ENCODE peak calls at places on chromosome 5, in four cellular contexts. One of them, this sample, is unnamed.

GRCh38 chr5:179866241-179867078 is 7.8 kb upstream of the MRNIP start:
- DNase-seq in WERI-Rb-1: no peak
- DNase-seq in GM23248: no peak
- DNase-seq in CD8-positive, alpha-beta memory T cell: no peak
- DNase-seq in this sample: no peak

GRCh38 chr5:180135128-180135955 is 63.8 kb upstream of the RNF130 start:
- DNase-seq in WERI-Rb-1: no peak
- DNase-seq in GM23248: peak
- DNase-seq in CD8-positive, alpha-beta memory T cell: no peak
- DNase-seq in this sample: peak

GRCh38 chr5:9596833-9597232 is 33.3 kb downstream of the TAS2R1 start:
- DNase-seq in WERI-Rb-1: no peak
- DNase-seq in GM23248: peak
- DNase-seq in CD8-positive, alpha-beta memory T cell: no peak
- DNase-seq in this sample: peak

GRCh38 chr5:131610198-131611063 is 24.6 kb downstream of the RAPGEF6 start:
- DNase-seq in WERI-Rb-1: no peak
- DNase-seq in GM23248: peak
- DNase-seq in CD8-positive, alpha-beta memory T cell: no peak
- DNase-seq in this sample: no peak

GRCh38 chr5:105917189-105917588 is 1753.5 kb downstream of the EFNA5 start:
- DNase-seq in WERI-Rb-1: no peak
- DNase-seq in GM23248: no peak
- DNase-seq in CD8-positive, alpha-beta memory T cell: no peak
- DNase-seq in this sample: no peak

GRCh38 chr5:75057551-75057950 is 5.2 kb upstream of the GCNT4 start:
- DNase-seq in WERI-Rb-1: no peak
- DNase-seq in GM23248: peak
- DNase-seq in CD8-positive, alpha-beta memory T cell: peak
- DNase-seq in this sample: no peak

GRCh38 chr5:28404363-28405071 is 1366.1 kb upstream of the CDH9 start:
- DNase-seq in WERI-Rb-1: no peak
- DNase-seq in GM23248: no peak
- DNase-seq in CD8-positive, alpha-beta memory T cell: no peak
- DNase-seq in this sample: no peak

GRCh38 chr5:122498163-122498562 is 186.1 kb downstream of the SNCAIP start:
- DNase-seq in WERI-Rb-1: peak
- DNase-seq in GM23248: peak
- DNase-seq in CD8-positive, alpha-beta memory T cell: no peak
- DNase-seq in this sample: peak

GRCh38 chr5:88690619-88691560 is 192.1 kb downstream of the MEF2C start:
- DNase-seq in WERI-Rb-1: peak
- DNase-seq in GM23248: peak
- DNase-seq in CD8-positive, alpha-beta memory T cell: peak
- DNase-seq in this sample: peak

GRCh38 chr5:53130206-53130605 is 20.6 kb upstream of the MOCS2 start:
- DNase-seq in WERI-Rb-1: no peak
- DNase-seq in GM23248: peak
- DNase-seq in CD8-positive, alpha-beta memory T cell: no peak
- DNase-seq in this sample: no peak

GRCh38 chr5:115384587-115385375 is 88.3 kb upstream of the CCDC112 start:
- DNase-seq in WERI-Rb-1: no peak
- DNase-seq in GM23248: no peak
- DNase-seq in CD8-positive, alpha-beta memory T cell: no peak
- DNase-seq in this sample: peak

GRCh38 chr5:124905756-124906155 is 159.3 kb upstream of the ZNF608 start:
- DNase-seq in WERI-Rb-1: no peak
- DNase-seq in GM23248: no peak
- DNase-seq in CD8-positive, alpha-beta memory T cell: no peak
- DNase-seq in this sample: no peak

GRCh38 chr5:25330721-25331120 is 685.9 kb upstream of the CDH10 start:
- DNase-seq in WERI-Rb-1: no peak
- DNase-seq in GM23248: no peak
- DNase-seq in CD8-positive, alpha-beta memory T cell: no peak
- DNase-seq in this sample: no peak

GRCh38 chr5:173187054-173187743 is 42.9 kb downstream of the BNIP1 start:
- DNase-seq in WERI-Rb-1: no peak
- DNase-seq in GM23248: no peak
- DNase-seq in CD8-positive, alpha-beta memory T cell: no peak
- DNase-seq in this sample: peak

GRCh38 chr5:125372694-125373621 is 626.5 kb upstream of the ZNF608 start:
- DNase-seq in WERI-Rb-1: peak
- DNase-seq in GM23248: peak
- DNase-seq in CD8-positive, alpha-beta memory T cell: no peak
- DNase-seq in this sample: peak

GRCh38 chr5:168721354-168721753 is 142.2 kb upstream of the PANK3 start:
- DNase-seq in WERI-Rb-1: no peak
- DNase-seq in GM23248: no peak
- DNase-seq in CD8-positive, alpha-beta memory T cell: no peak
- DNase-seq in this sample: no peak

GRCh38 chr5:82991678-82992323 is 85.4 kb downstream of the TMEM167A start:
- DNase-seq in WERI-Rb-1: no peak
- DNase-seq in GM23248: no peak
- DNase-seq in CD8-positive, alpha-beta memory T cell: no peak
- DNase-seq in this sample: no peak

GRCh38 chr5:148768801-148769415 is 57.5 kb upstream of the ADRB2 start:
- DNase-seq in WERI-Rb-1: no peak
- DNase-seq in GM23248: no peak
- DNase-seq in CD8-positive, alpha-beta memory T cell: no peak
- DNase-seq in this sample: no peak

DNA sequence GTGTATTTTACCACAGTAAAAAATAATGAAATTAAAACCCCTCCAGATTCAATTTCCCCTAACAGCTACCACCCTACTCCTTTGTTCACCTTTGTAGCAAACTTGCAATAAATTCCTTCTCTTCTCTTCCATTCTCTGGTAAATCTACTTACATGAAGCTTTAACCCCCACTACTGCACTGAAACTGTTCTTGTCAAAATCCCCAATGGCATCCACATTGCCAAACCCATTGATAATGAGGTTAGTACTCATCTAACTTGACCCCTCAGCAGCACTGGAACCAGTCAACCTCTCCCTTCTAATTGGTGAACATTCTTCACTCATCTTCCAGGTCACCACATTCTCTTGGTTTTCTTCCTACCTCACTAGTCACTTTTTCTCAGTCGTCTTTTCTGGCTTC is 29.6 kb downstream of the NRG2 start:
- DNase-seq in WERI-Rb-1: no peak
- DNase-seq in GM23248: no peak
- DNase-seq in CD8-positive, alpha-beta memory T cell: no peak
- DNase-seq in this sample: no peak
- H3K27ac ChIP-seq in WERI-Rb-1: no peak
- H3K27ac ChIP-seq in GM23248: no peak
- H3K27ac ChIP-seq in CD8-positive, alpha-beta memory T cell: no peak
- H3K27ac ChIP-seq in this sample: no peak

GRCh38 chr5:68894673-68895072 is 199.1 kb upstream of the SLC30A5 start:
- DNase-seq in WERI-Rb-1: no peak
- DNase-seq in GM23248: no peak
- DNase-seq in CD8-positive, alpha-beta memory T cell: no peak
- DNase-seq in this sample: no peak

DNA sequence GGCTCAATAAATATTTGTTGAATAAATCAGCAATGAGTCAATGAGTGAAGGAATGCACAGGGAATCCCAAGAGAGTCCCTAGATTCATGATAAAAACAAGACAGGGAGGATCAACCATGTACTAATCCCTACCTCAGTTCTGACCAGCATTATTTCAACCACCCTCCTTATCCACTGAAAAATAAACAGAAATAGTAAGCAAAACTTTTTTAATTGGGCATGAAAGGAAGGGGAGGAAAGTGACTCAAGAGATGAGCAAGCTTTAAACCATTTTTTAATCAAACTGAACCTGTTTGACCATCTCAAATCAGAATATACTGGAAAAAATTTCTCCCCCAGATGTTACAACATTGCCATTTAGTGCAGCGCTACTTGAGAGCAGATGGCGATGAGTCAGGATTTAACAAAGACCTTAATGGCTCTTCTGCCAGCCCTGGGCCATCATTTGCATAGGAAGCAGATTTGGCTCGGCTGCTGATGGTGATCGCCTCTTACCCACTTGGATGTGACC is 194.8 kb upstream of the SLC30A5 start:
- DNase-seq in WERI-Rb-1: peak
- DNase-seq in GM23248: peak
- DNase-seq in CD8-positive, alpha-beta memory T cell: no peak
- DNase-seq in this sample: peak
- H3K27ac ChIP-seq in WERI-Rb-1: peak
- H3K27ac ChIP-seq in GM23248: no peak
- H3K27ac ChIP-seq in CD8-positive, alpha-beta memory T cell: no peak
- H3K27ac ChIP-seq in this sample: no peak

GRCh38 chr5:43648499-43649124 is 45.6 kb downstream of the NNT start:
- DNase-seq in WERI-Rb-1: no peak
- DNase-seq in GM23248: peak
- DNase-seq in CD8-positive, alpha-beta memory T cell: no peak
- DNase-seq in this sample: no peak
- H3K27ac ChIP-seq in WERI-Rb-1: no peak
- H3K27ac ChIP-seq in GM23248: peak
- H3K27ac ChIP-seq in CD8-positive, alpha-beta memory T cell: no peak
- H3K27ac ChIP-seq in this sample: no peak

DNA sequence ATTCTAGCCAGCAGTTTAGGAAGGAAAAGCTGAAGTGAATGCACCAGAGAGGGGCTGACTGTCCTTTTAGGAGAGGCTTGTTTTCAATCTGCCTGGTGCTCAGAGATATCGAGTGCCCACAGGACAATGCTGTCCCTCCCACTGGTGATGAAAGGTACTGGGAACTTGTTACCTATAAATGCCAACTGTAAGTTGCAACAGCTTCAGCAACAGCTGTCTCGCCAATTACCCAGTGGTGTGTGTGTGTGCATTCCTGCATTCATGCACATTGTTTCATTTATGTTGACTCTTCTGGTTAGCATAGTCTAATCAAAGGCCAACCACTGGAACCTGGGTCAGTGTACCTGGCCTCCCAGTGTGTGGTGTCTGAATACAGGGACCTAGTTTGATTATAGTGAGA is 161.1 kb downstream of the CSNK1G3 start:
- DNase-seq in WERI-Rb-1: no peak
- DNase-seq in GM23248: peak
- DNase-seq in CD8-positive, alpha-beta memory T cell: no peak
- DNase-seq in this sample: peak
- H3K27ac ChIP-seq in WERI-Rb-1: no peak
- H3K27ac ChIP-seq in GM23248: no peak
- H3K27ac ChIP-seq in CD8-positive, alpha-beta memory T cell: no peak
- H3K27ac ChIP-seq in this sample: no peak

DNA sequence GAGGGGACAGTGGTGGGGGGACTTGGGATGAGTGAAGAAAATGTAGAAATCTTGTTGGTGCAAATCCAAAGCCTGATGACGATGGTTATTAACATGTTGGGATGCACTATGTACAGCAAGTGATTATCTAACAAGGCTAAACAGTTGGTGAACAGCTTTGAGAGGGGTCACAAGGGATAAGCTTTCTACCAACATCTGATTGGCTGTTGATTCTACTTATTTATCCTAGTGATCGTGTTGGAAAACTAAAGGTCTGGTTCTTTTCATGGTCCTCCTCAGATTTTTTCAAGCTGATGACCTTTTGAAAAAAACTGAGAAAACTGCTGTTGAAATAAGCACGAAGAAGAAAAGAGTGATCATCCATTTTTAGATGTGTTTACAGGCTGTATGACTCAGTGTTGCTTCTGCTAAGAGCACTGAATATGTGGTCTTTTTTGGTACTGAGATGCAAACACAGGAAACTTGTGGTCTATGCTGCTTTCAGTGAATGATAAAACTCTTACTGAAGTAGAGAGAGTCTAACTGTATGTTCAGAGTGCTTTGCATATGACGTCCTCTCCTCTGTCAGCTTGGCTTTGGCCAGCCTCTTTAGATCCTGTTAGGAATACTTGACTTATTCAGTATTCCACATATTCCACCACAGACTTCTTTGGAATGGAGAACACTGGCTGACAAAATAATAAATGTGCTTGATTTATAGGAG is 174.8 kb downstream of the SLF1 start:
- DNase-seq in WERI-Rb-1: no peak
- DNase-seq in GM23248: peak
- DNase-seq in CD8-positive, alpha-beta memory T cell: peak
- DNase-seq in this sample: no peak
- H3K27ac ChIP-seq in WERI-Rb-1: no peak
- H3K27ac ChIP-seq in GM23248: peak
- H3K27ac ChIP-seq in CD8-positive, alpha-beta memory T cell: peak
- H3K27ac ChIP-seq in this sample: no peak

GRCh38 chr5:159459951-159460538 is 129.8 kb upstream of the IL12B start:
- DNase-seq in WERI-Rb-1: no peak
- DNase-seq in GM23248: peak
- DNase-seq in CD8-positive, alpha-beta memory T cell: no peak
- DNase-seq in this sample: no peak

GRCh38 chr5:159458217-159458711 is 128.0 kb upstream of the IL12B start:
- DNase-seq in WERI-Rb-1: no peak
- DNase-seq in GM23248: no peak
- DNase-seq in CD8-positive, alpha-beta memory T cell: no peak
- DNase-seq in this sample: peak

GRCh38 chr5:159459132-159459627 is 128.9 kb upstream of the IL12B start:
- DNase-seq in WERI-Rb-1: no peak
- DNase-seq in GM23248: no peak
- DNase-seq in CD8-positive, alpha-beta memory T cell: no peak
- DNase-seq in this sample: peak

GRCh38 chr5:159456261-159456660 is 126.0 kb upstream of the IL12B start:
- DNase-seq in WERI-Rb-1: no peak
- DNase-seq in GM23248: no peak
- DNase-seq in CD8-positive, alpha-beta memory T cell: no peak
- DNase-seq in this sample: peak

DNA sequence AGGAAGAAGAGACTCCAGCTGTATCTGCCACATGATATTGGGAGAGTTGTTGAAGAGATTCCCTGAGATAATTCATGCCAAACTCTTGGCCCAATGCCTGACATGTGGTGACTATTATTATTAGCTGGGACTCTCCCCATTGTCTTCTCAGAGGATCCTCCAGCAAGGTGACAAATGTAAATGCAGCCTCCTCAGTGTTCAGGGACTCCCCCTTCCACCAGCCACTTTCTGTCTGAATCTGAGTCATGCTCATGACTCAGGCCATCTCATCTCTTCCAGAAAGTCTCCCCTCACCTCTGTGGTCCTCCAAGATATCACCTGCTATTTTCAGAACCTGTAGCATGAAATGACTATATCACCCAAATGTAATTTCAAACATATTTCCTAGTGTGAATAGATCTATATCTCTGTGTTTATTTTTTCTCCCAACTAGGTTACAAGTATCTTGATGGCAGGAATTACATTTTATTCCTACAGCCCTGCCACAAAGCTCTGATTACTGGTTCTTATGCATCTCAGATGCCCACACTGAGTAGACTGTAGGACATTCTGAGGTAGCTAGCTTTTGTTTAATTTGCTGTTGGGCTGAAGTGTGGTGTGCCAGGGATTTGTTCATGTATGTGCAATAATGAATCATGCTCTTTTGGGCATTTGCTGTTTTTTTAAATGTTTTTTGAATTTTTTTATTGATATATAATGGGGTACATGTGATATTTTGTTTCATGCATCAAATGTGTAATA is 126.6 kb upstream of the IL12B start:
- DNase-seq in WERI-Rb-1: no peak
- DNase-seq in GM23248: peak
- DNase-seq in CD8-positive, alpha-beta memory T cell: no peak
- DNase-seq in this sample: peak
- H3K27ac ChIP-seq in WERI-Rb-1: no peak
- H3K27ac ChIP-seq in GM23248: no peak
- H3K27ac ChIP-seq in CD8-positive, alpha-beta memory T cell: no peak
- H3K27ac ChIP-seq in this sample: no peak

GRCh38 chr5:73663161-73663859 is 37.3 kb downstream of the ARHGEF28 start:
- DNase-seq in WERI-Rb-1: no peak
- DNase-seq in GM23248: no peak
- DNase-seq in CD8-positive, alpha-beta memory T cell: no peak
- DNase-seq in this sample: no peak
- H3K27ac ChIP-seq in WERI-Rb-1: no peak
- H3K27ac ChIP-seq in GM23248: no peak
- H3K27ac ChIP-seq in CD8-positive, alpha-beta memory T cell: no peak
- H3K27ac ChIP-seq in this sample: no peak